ENCODE peak calls at places on chromosomes 11 and 22, in four cellular contexts. W is left ventricle myocardium inferior, A is fibroblast of lung, L is tibial nerve. H is an unnamed sample.

GRCh38 chr11:130652671-130653335 is 204.4 kb downstream of the ADAMTS15 start:
- DNase-seq in A (peak; percentile 74), L (peak; percentile 56), W (peak; percentile 68), H (peak; percentile 41)

GRCh38 chr11:116881153-116881552 is 43.7 kb upstream of the APOA1 start:
- DNase-seq in A (no peak), L (no peak), W (no peak), H (no peak)

GRCh38 chr22:33112606-33113005 is 54.4 kb upstream of the SYN3 start:
- DNase-seq in W (no peak), A (no peak), L (no peak), H (peak; percentile 31)

GRCh38 chr11:36086366-36086765 is 142.5 kb downstream of the LDLRAD3 start:
- DNase-seq in A (no peak), L (no peak), W (no peak), H (no peak)

GRCh38 chr11:133146697-133147306 is 385.5 kb downstream of the OPCML start:
- DNase-seq in L (no peak), A (no peak), W (no peak), H (no peak)

GRCh38 chr11:34269694-34270245 is 88.0 kb downstream of the ABTB2 start:
- DNase-seq in A (no peak), W (no peak), L (no peak), H (no peak)

GRCh38 chr11:111476366-111476765 is 35.8 kb downstream of the BTG4 start:
- DNase-seq in W (no peak), A (peak; percentile 30), L (no peak), H (no peak)

GRCh38 chr11:114977596-114977995 is 299.3 kb downstream of the NXPE2 start:
- DNase-seq in A (no peak), L (no peak), W (no peak), H (no peak)

GRCh38 chr22:29811377-29811776 is 26.7 kb downstream of the ASCC2 start:
- DNase-seq in W (no peak), L (no peak), A (no peak), H (no peak)

GRCh38 chr22:16586991-16587390 is 5.6 kb downstream of the CCT8L2 start:
- DNase-seq in A (no peak), L (no peak), W (no peak), H (no peak)

GRCh38 chr22:49488943-49489342 is 338.7 kb downstream of the BRD1 start:
- DNase-seq in A (no peak), W (no peak), L (no peak), H (no peak)

GRCh38 chr11:6481924-6482275 is 599 bp downstream of the TIMM10B start:
- DNase-seq in A (no peak), W (no peak), L (no peak), H (no peak)

GRCh38 chr22:28800308-28801041 is at the start of gene XBP1:
- DNase-seq in L (peak; percentile 91), W (peak; percentile 94), A (peak; percentile 92), H (peak; percentile 97)

GRCh38 chr11:66593303-66593635 is 284 bp downstream of the CCS start:
- DNase-seq in W (no peak), A (no peak), L (no peak), H (no peak)

GRCh38 chr22:34129691-34130486 is 209.6 kb upstream of the LARGE1 start:
- DNase-seq in W (no peak), A (no peak), L (no peak), H (no peak)

GRCh38 chr22:27499121-27499520 is 302.4 kb downstream of the MN1 start:
- DNase-seq in W (no peak), A (peak; percentile 31), L (no peak), H (no peak)

GRCh38 chr11:96342971-96343711 is at the start of gene MAML2:
- DNase-seq in W (peak; percentile 92), A (peak; percentile 91), L (peak; percentile 86), H (peak; percentile 95)

GRCh38 chr22:49201046-49201970 is 626.4 kb downstream of the BRD1 start:
- DNase-seq in W (no peak), A (no peak), L (no peak), H (no peak)

GRCh38 chr22:29148036-29148435 is 57.7 kb upstream of the EMID1 start:
- DNase-seq in L (no peak), A (no peak), W (no peak), H (no peak)

GRCh38 chr22:23075050-23075449 is 4.7 kb downstream of the GNAZ start:
- DNase-seq in A (no peak), W (peak; percentile 3), L (no peak), H (no peak)

GRCh38 chr11:113444469-113445122 is 30.6 kb downstream of the DRD2 start:
- DNase-seq in W (no peak), A (no peak), L (no peak), H (no peak)

GRCh38 chr22:29380032-29380781 is 8.2 kb downstream of the AP1B1 start:
- DNase-seq in L (no peak), W (no peak), A (no peak), H (no peak)

GRCh38 chr22:39292561-39293074 is 26.8 kb downstream of the RPL3 start:
- DNase-seq in L (peak; percentile 90), A (peak; percentile 96), W (peak; percentile 92), H (peak; percentile 29)

GRCh38 chr11:107999759-108000455 is 8.8 kb upstream of the CUL5 start:
- DNase-seq in L (no peak), A (peak; percentile 59), W (no peak), H (peak; percentile 63)

GRCh38 chr22:48863965-48864538 is 963.6 kb downstream of the BRD1 start:
- DNase-seq in L (no peak), A (no peak), W (no peak), H (no peak)

GRCh38 chr11:47348859-47349258 is 3.6 kb downstream of the MYBPC3 start:
- DNase-seq in W (no peak), A (no peak), L (no peak), H (peak; percentile 51)

GRCh38 chr11:102518296-102519094 is 12.1 kb downstream of the MMP7 start:
- DNase-seq in L (no peak), A (peak; percentile 36), W (no peak), H (peak; percentile 16)

GRCh38 chr11:106461839-106462545 is 384.5 kb downstream of the AASDHPPT start:
- DNase-seq in W (no peak), L (no peak), A (peak; percentile 93), H (no peak)

GRCh38 chr11:72534859-72535547 is 100.7 kb upstream of the CLPB start:
- DNase-seq in W (no peak), A (peak; percentile 41), L (no peak), H (no peak)

GRCh38 chr11:118418770-118419169 is 17.4 kb downstream of the ATP5MG start:
- DNase-seq in L (no peak), W (no peak), A (no peak), H (no peak)

GRCh38 chr22:19747574-19747973 is 13.0 kb upstream of the TBX1 start:
- DNase-seq in A (no peak), W (no peak), L (no peak), H (no peak)

GRCh38 chr11:1987024-1987423 is 10.6 kb downstream of the H19 start:
- DNase-seq in L (no peak), A (no peak), W (no peak), H (no peak)

GRCh38 chr11:2779981-2780849 is 80.4 kb upstream of the KCNQ1OT1 start:
- DNase-seq in W (peak; percentile 21), L (peak; percentile 12), A (no peak), H (no peak)

GRCh38 chr22:39545310-39546063 is 12.9 kb upstream of the RPS19BP1 start:
- DNase-seq in W (no peak), A (no peak), L (no peak), H (peak; percentile 32)

GRCh38 chr11:121408830-121409229 is 43.3 kb upstream of the SORL1 start:
- DNase-seq in W (no peak), L (no peak), A (no peak), H (no peak)

GRCh38 chr11:108587109-108587508 is 6.5 kb downstream of the EXPH5 start:
- DNase-seq in W (no peak), L (no peak), A (no peak), H (peak; percentile 15)

GRCh38 chr22:27100789-27101188 is 443.4 kb downstream of the MIAT start:
- DNase-seq in W (no peak), L (no peak), A (peak; percentile 95), H (no peak)

DNA sequence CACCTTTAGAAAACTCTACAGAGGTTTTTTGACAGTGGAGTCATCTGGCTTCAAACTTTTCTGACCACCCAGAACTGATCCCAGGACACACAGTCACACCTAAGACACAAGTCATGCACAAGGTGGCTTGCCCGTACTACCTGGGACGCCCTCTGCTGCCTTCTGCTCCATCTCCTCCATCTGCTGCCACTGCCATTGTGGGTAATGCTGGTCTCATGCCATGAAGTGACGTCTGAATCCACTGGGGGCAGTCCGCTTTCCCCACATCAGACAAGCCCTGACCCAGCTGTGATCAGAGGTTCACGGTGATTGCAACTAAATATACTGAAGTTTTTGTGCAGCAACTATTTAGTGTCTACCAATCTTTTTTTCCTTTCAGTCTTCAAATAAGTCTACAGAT is 5.4 kb upstream of the NDUFS8 start:
- DNase-seq in A (no peak), L (no peak), W (no peak), H (peak; percentile 37)
- TF ChIP-seq CTCF in A (no peak), L (no peak), W (no peak), H (peak; percentile 23)

DNA sequence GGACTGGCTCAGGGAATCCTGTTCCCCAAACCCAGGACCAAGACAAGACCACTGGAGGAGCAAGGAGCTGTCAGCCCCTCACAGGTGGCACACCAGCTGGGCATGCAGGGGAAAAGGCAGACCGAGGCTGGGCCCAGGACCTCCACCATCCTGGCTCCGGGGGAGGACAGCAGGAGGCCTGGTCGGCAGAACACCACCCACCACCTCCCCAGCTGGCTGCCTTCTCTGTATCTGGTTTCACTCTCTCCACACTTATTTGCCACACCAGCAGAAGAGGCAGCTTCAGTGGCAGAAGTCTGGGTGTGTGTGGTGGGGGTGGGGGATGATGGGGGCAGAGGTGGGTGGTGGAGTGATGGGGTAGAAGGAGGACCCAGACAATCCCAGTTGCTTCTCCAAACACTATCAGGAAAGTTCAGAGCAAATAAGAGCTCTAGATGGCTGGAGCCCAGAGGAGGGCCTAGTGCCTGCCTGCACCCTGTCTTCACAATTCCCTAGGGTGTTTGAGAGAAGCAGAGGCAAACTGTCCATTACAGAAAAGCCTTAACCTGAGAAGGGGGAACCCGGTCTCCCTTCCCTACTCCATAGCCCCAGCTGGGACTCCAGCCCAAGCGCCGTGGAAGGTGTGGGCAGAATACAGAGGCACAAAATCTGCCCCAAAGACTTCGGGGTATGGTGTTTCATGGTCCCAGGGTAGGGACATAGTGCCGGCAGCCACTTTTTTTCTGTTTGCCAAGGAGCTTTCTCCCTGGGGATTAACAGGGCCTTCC is 52.0 kb upstream of the CDON start:
- DNase-seq in W (no peak), L (no peak), A (no peak), H (no peak)
- H3K4me3 ChIP-seq in W (no peak overlapping the region), L (no peak overlapping the region), A (no peak overlapping the region), H (no peak overlapping the region)

GRCh38 chr11:78416285-78417174 is 1.1 kb downstream of the GAB2 start:
- DNase-seq in W (peak; percentile 85), A (peak; percentile 80), L (peak; percentile 82), H (peak; percentile 84)
- TF ChIP-seq CTCF in W (peak; percentile 55), A (peak; percentile 43), L (peak; percentile 65), H (peak; percentile 71)

DNA sequence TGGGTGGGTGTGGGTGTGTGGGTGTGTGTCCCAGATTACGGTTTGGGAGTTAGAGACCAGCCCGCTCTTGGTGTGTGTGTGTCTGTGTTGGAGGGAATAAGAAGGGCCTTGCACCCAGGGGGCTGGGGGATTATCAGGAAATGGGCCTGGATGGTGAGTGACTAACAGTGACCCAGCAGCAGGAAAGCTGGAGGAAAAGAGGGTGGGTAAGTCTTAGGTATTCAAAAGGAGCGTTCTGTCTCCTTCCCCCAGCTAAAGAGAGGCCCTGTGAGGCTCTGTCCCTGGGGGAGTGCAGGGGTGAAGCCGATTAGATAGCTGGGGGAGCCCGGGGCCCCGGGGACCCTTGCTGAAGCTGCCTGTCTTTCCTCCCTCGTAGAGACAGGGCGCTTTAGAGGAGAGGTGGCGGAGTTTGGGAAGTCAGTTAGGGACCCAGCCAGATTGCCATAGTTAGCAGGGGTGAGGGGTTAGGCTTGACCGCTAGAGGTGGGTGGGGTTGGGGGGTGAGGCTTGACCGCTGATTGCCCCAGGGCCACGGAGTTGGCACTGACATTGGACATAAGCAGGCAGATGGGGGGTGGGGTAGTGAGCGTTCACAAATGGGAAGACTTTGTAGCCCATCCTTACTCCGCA is 1.5 kb downstream of the OAF start:
- DNase-seq in A (peak; percentile 25), W (no peak), L (no peak), H (no peak)
- H3K4me3 ChIP-seq in A (peak overlapping the region; percentile 65), W (peak overlapping the region; percentile 78), L (peak overlapping the region; percentile 91), H (no peak overlapping the region)

H was measured in GM12865.